ENCODE peak calls at places on chromosomes 5 and 9, in nine cellular contexts. C is right lobe of liver, Y is MG63, X is cardiac muscle cell, G is tibial nerve, O is OCI-LY7, D is uterus, S is GM23248, W is upper lobe of right lung. M is an unnamed sample.

GRCh38 chr9:129834489-129835127 is 467 bp downstream of the C9orf78 start:
- DNase-seq in C (no peak), Y (no peak), X (no peak), G (no peak), O (peak; percentile 33), D (no peak), S (peak; percentile 65), W (no peak), M (peak; percentile 29)

GRCh38 chr5:8184455-8185063 is 315.6 kb downstream of the MTRR start:
- DNase-seq in C (peak; percentile 60), Y (peak; percentile 49), X (peak; percentile 45), G (no peak), O (peak; percentile 50), D (no peak), S (peak; percentile 29), W (peak; percentile 66), M (no peak)

GRCh38 chr5:14109041-14109747 is 33.9 kb upstream of the TRIO start:
- DNase-seq in C (no peak), Y (peak; percentile 77), X (no peak), G (no peak), O (no peak), D (no peak), S (peak; percentile 91), W (no peak), M (no peak)

GRCh38 chr5:120765189-120765588 is 301.1 kb downstream of the PRR16 start:
- DNase-seq in C (no peak), Y (no peak), X (no peak), G (no peak), O (no peak), D (no peak), S (peak; percentile 54), W (no peak), M (no peak)

GRCh38 chr5:60960591-60960990 is 15.6 kb downstream of the NDUFAF2 start:
- DNase-seq in C (no peak), Y (no peak), X (peak; percentile 5), G (no peak), O (peak; percentile 31), D (no peak), S (peak; percentile 64), W (no peak), M (no peak)

GRCh38 chr9:95131023-95131943 is 186.2 kb downstream of the FANCC start:
- DNase-seq in C (no peak), Y (peak; percentile 45), X (peak; percentile 82), G (peak; percentile 71), O (peak; percentile 47), D (peak; percentile 76), S (peak; percentile 82), W (no peak), M (no peak)

GRCh38 chr5:124736814-124737186 is 9.6 kb downstream of the ZNF608 start:
- DNase-seq in C (no peak), Y (no peak), X (no peak), G (no peak), O (no peak), D (no peak), S (no peak), W (no peak), M (no peak)

GRCh38 chr5:154485092-154485491 is 7.1 kb upstream of the HAND1 start:
- DNase-seq in C (no peak), Y (no peak), X (no peak), G (no peak), O (no peak), D (no peak), S (no peak), W (no peak), M (no peak)

GRCh38 chr9:96008502-96009222 is 133.2 kb downstream of the ERCC6L2 start:
- DNase-seq in C (no peak), Y (no peak), X (no peak), G (no peak), O (no peak), D (no peak), S (peak; percentile 34), W (no peak), M (no peak)

GRCh38 chr9:84002344-84002743 is 21.7 kb downstream of the RMI1 start:
- DNase-seq in C (no peak), Y (no peak), X (no peak), G (no peak), O (no peak), D (no peak), S (peak; percentile 11), W (no peak), M (no peak)

DNA sequence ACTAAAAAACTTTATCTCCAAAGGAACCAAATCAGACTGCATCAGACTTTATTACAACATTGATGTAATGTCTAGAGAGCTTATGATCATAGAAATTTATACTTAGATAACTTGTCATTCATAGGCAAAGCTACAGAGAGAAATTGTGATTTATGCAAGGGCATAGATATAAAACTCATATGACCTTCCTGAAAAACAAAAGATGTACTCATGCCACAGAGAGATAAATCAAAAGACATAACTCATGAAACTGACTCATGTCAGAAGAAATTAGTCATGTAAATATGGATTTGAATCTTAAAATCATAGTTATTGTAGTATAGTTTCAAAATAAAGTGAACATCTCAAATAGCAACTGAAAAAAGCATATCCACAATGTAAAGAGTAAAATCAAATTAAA is 186.2 kb downstream of the GABBR2 start:
- DNase-seq in C (no peak), Y (no peak), X (no peak), G (no peak), O (no peak), D (no peak), S (no peak), W (no peak), M (no peak)
- H3K9me3 ChIP-seq in C (no peaks in the 10 kb centered on the region), Y (no peaks in the 10 kb centered on the region), X (no peaks in the 10 kb centered on the region), G (no peaks in the 10 kb centered on the region), O (no peaks in the 10 kb centered on the region), D (no peaks in the 10 kb centered on the region), S (no peaks in the 10 kb centered on the region), W (no peaks in the 10 kb centered on the region), M (no peaks in the 10 kb centered on the region)

GRCh38 chr9:138120511-138121437 is 243.2 kb downstream of the CACNA1B start:
- DNase-seq in C (no peak), Y (no peak), X (no peak), G (no peak), O (no peak), D (no peak), S (no peak), W (no peak), M (no peak)

GRCh38 chr9:138122201-138122600 is 244.6 kb downstream of the CACNA1B start:
- DNase-seq in C (no peak), Y (no peak), X (no peak), G (no peak), O (no peak), D (no peak), S (no peak), W (no peak), M (no peak)

GRCh38 chr9:138122676-138123075 is 245.1 kb downstream of the CACNA1B start:
- DNase-seq in C (no peak), Y (no peak), X (no peak), G (no peak), O (no peak), D (no peak), S (no peak), W (no peak), M (no peak)

GRCh38 chr9:138121438-138122050 is 244.0 kb downstream of the CACNA1B start:
- DNase-seq in C (no peak), Y (no peak), X (no peak), G (no peak), O (no peak), D (no peak), S (no peak), W (no peak), M (no peak)

DNA sequence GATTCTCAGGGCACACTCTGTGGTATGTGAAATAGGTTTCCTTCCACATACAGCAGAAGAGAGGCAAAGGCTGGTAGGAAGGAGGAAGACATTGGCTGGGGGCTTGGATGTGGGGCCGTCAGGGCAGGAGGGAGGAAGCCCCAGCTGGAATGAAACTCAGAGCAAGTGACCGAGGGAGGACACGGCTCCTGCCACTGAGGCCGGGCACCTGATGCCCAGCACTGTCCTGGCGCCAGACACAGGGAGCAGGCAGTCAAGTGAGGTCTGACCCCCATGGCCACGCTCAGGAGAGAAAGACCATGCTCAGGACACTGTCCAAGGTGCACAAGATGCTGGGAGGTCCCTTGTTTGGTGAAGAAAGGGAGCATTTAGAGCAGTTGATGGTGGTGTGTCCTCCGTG is 245.5 kb downstream of the CACNA1B start:
- DNase-seq in C (no peak), Y (no peak), X (no peak), G (no peak), O (no peak), D (no peak), S (no peak), W (no peak), M (no peak)
- H3K9me3 ChIP-seq in C (no peaks in the 10 kb centered on the region), Y (no peaks in the 10 kb centered on the region), X (no peaks in the 10 kb centered on the region), G (no peaks in the 10 kb centered on the region), O (peaks cover 17% of the 10 kb centered on the region), D (no peaks in the 10 kb centered on the region), S (no peaks in the 10 kb centered on the region), W (no peaks in the 10 kb centered on the region), M (no peaks in the 10 kb centered on the region)

GRCh38 chr5:179089502-179089901 is 29.3 kb downstream of the ZNF354C start:
- DNase-seq in C (no peak), Y (no peak), X (no peak), G (no peak), O (no peak), D (no peak), S (no peak), W (no peak), M (no peak)
- H3K9me3 ChIP-seq in C (no peaks in the 10 kb centered on the region), Y (peaks cover 91% of the 10 kb centered on the region), X (no peaks in the 10 kb centered on the region), G (peaks cover 7% of the 10 kb centered on the region), O (peaks cover 10% of the 10 kb centered on the region), D (no peaks in the 10 kb centered on the region), S (peaks cover 30% of the 10 kb centered on the region), W (peaks cover 83% of the 10 kb centered on the region), M (peaks cover 7% of the 10 kb centered on the region)

DNA sequence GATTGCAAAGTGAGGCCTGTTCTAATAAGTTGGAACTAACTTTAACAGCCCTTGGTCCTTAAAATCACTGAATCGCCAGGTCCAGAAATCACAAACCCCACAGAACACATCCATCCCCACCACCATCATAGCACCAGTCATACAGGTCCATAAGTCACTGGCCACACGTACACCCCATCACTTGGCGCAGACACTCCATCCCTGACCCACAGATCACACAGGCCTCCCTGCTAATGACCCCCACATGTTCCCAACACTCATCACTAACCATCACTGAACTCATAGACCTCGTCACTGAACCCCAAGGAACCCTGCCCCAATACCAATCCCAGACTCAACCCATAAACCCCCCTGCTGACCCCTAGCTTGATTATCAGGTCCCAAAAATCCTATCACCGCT is 41.2 kb upstream of the ZNF300 start:
- DNase-seq in C (no peak), Y (no peak), X (no peak), G (no peak), O (no peak), D (no peak), S (no peak), W (no peak), M (no peak)
- H3K9me3 ChIP-seq in C (no peaks in the 10 kb centered on the region), Y (peaks cover 36% of the 10 kb centered on the region), X (peaks cover 4% of the 10 kb centered on the region), G (no peaks in the 10 kb centered on the region), O (peaks cover 8% of the 10 kb centered on the region), D (no peaks in the 10 kb centered on the region), S (peaks cover 7% of the 10 kb centered on the region), W (peaks cover 28% of the 10 kb centered on the region), M (peaks cover 15% of the 10 kb centered on the region)